ENCODE peak calls at places on chromosomes 4 and X, in six cellular contexts. L is heart left ventricle; H is AG04450; X is esophagus squamous epithelium; I is BJ; E is CD4-positive, alpha-beta T cell. A is an unnamed sample.

GRCh38 chr4:126977306-126977705 is 655.5 kb upstream of the INTU start:
- DNase-seq in L (no peak), H (no peak), X (no peak), I (no peak), E (no peak), A (no peak)

GRCh38 chr4:177638871-177639270 is 196.6 kb upstream of the AGA start:
- DNase-seq in L (no peak), H (no peak), X (no peak), I (no peak), E (no peak), A (no peak)

GRCh38 chrX:27186671-27187070 is 276.5 kb downstream of the PPP4R3C start:
- DNase-seq in L (no peak), H (no peak), X (no peak), I (no peak), E (no peak), A (no peak)

GRCh38 chr4:47473351-47473750 is 9.8 kb upstream of the COMMD8 start:
- DNase-seq in L (no peak), H (no peak), X (no peak), I (no peak), E (no peak), A (no peak)

GRCh38 chr4:15003891-15004700 is 1.8 kb downstream of the CPEB2 start:
- DNase-seq in L (peak), H (no peak), X (no peak), I (no peak), E (peak), A (no peak)

GRCh38 chrX:119917877-119918276 is 22.2 kb downstream of the AKAP14 start:
- DNase-seq in L (no peak), H (no peak), X (no peak), I (no peak), E (no peak), A (no peak)

GRCh38 chrX:130772313-130773140 is 130.5 kb downstream of the ENOX2 start:
- DNase-seq in L (no peak), H (peak), X (no peak), I (peak), E (no peak), A (peak)

GRCh38 chrX:148784859-148785655 is 284.6 kb downstream of the AFF2 start:
- DNase-seq in L (no peak), H (no peak), X (no peak), I (no peak), E (no peak), A (no peak)

DNA sequence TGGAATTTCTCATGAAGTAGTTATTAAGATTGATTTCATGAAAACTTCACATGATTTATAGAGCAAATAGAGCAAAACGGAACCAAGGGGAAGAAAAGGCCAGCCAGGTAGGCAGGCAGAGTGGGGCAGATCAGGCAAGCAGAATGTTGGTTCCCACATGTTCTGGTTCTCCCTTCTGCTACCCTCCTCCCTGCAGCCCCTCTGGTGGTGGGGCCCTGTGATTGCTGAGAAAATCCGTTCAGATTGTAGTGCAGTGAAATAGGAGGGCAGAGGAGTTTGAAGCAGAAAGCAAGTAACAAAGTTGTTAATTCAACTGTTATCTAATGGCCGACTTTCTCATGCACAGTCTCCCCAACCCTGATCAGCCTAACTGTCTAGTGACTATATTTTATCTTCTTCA is 185.3 kb downstream of the MID1IP1 start:
- DNase-seq in L (no peak), H (no peak), X (no peak), I (no peak), E (no peak), A (no peak)
- TF ChIP-seq CTCF in L (no peak), H (no peak), X (no peak), I (no peak), E (no peak), A (no peak)

GRCh38 chr4:56908206-56909082 is 744 bp downstream of the REST start:
- DNase-seq in L (peak), H (no peak), X (no peak), I (no peak), E (peak), A (no peak)
- TF ChIP-seq CTCF in L (peak), H (peak), X (no peak), I (no peak), E (no peak), A (no peak)

DNA sequence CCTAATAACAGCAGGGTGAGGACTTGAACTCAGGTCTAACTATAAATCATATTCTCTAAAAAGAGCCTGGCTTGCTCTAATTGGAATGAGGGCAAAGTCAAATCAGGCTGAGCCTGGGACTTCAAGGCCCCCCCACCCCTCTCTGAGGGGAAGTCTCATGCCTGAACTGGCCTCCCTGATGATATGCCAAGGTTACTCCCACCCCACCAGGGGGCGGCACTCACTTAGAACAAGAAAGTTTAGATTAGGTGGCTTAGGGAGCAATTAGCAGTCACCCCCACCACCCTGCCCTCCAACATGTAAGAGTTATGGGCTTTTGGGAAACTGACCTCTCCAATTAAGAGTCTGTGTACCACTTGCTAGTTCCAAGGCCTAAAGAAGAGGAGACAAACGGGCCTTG is 2.7 kb downstream of the FOXO4 start:
- DNase-seq in L (peak), H (no peak), X (peak), I (no peak), E (peak), A (no peak)
- TF ChIP-seq CTCF in L (peak), H (peak), X (peak), I (peak), E (peak), A (peak)

DNA sequence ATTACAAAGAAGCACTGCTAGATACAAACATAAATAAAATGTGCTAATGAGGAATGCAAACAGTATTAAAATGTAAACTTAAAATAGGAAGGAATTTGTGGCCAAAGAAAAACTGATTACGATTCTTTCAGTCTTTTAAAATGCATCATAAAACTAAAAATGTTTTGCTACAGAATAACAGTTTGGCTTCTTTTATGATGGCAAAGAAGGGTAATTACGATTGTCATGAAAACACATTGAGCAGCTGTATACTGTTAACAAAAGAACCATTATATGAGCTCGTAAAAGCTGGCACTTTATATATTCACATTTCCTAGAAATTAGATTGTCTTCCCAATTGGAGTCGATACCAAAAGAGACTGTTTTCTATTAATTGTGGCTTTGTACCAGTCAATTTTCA is 290.4 kb downstream of the NR3C2 start:
- DNase-seq in L (no peak), H (no peak), X (no peak), I (no peak), E (no peak), A (no peak)
- TF ChIP-seq CTCF in L (no peak), H (no peak), X (no peak), I (no peak), E (no peak), A (no peak)

A was measured in AG09319.